ENCODE peak calls at places on chromosomes 13 and 19, in four cellular contexts. V, D, P and F are unnamed samples.
A peak's percentile ranks its signal among the peaks of the same experiment; 100 is the strongest.

GRCh38 chr13:91017031-91017668 is 330.3 kb upstream of the MIR17HG start:
- DNase-seq in P (no peak), V (peak; percentile 11), D (no peak), F (peak; percentile 51)

GRCh38 chr13:108609353-108609752 is 20.1 kb upstream of the MYO16 start:
- DNase-seq in D (peak; percentile 4), V (no peak), P (no peak), F (no peak)

GRCh38 chr19:543912-544608 is at the start of gene GZMM:
- DNase-seq in P (no peak), D (no peak), V (peak; percentile 57), F (peak; percentile 88)

GRCh38 chr19:6270076-6270745 is 9.6 kb downstream of the MLLT1 start:
- DNase-seq in D (no peak), P (no peak), V (no peak), F (no peak)

GRCh38 chr13:49560270-49561063 is 24.9 kb downstream of the RCBTB1 start:
- DNase-seq in D (no peak), P (no peak), V (no peak), F (peak; percentile 31)

GRCh38 chr19:7460562-7460966 is 28.3 kb downstream of the PEX11G start:
- DNase-seq in D (no peak), V (no peak), P (no peak), F (no peak)

GRCh38 chr19:48970923-48971395 is 5.8 kb downstream of the FTL start:
- DNase-seq in V (peak; percentile 85), P (peak; percentile 84), D (no peak), F (peak; percentile 93)

GRCh38 chr13:33140161-33140560 is 123.9 kb downstream of the KL start:
- DNase-seq in V (no peak), D (no peak), P (no peak), F (no peak)

GRCh38 chr19:22784051-22784450 is at the start of gene ZNF99:
- DNase-seq in P (no peak), D (no peak), V (no peak), F (no peak)

GRCh38 chr19:3932931-3933810 is at the start of gene NMRK2:
- DNase-seq in V (peak; percentile 41), D (no peak), P (no peak), F (peak; percentile 20)

GRCh38 chr19:15293751-15294505 is 38.4 kb downstream of the BRD4 start:
- DNase-seq in P (no peak), D (no peak), V (no peak), F (no peak)

GRCh38 chr13:96994030-96994848 is at the start of gene OXGR1:
- DNase-seq in P (no peak), D (no peak), V (no peak), F (no peak)

GRCh38 chr13:100673831-100674362 is 698 bp downstream of the TMTC4 start:
- DNase-seq in D (peak; percentile 31), V (no peak), P (peak; percentile 41), F (peak; percentile 54)

GRCh38 chr19:47381653-47382279 is 32.7 kb downstream of the DHX34 start:
- DNase-seq in P (peak; percentile 60), D (no peak), V (peak; percentile 44), F (peak; percentile 34)

GRCh38 chr19:18473003-18473705 is 35.2 kb upstream of the ISYNA1 start:
- DNase-seq in P (no peak), V (no peak), D (no peak), F (no peak)

GRCh38 chr13:32259116-32259515 is 56.0 kb downstream of the ZAR1L start:
- DNase-seq in D (no peak), P (no peak), V (no peak), F (no peak)

GRCh38 chr19:33273881-33274662 is 28.3 kb downstream of the CEBPA start:
- DNase-seq in V (no peak), P (peak; percentile 82), D (peak; percentile 29), F (peak; percentile 67)

GRCh38 chr13:99367663-99368448 is 60.7 kb upstream of the GPR183 start:
- DNase-seq in V (no peak), P (no peak), D (no peak), F (peak; percentile 40)

GRCh38 chr19:45901432-45901903 is 945 bp downstream of the MYPOP start:
- DNase-seq in P (peak; percentile 55), D (no peak), V (peak; percentile 77), F (peak; percentile 61)

GRCh38 chr19:632228-633067 is 889 bp downstream of the POLRMT start:
- DNase-seq in P (no peak), V (no peak), D (no peak), F (peak; percentile 75)

GRCh38 chr19:53123400-53123799 is 9.3 kb downstream of the ZNF415 start:
- DNase-seq in D (no peak), P (no peak), V (no peak), F (no peak)

GRCh38 chr13:107387525-107387924 is 819.6 kb upstream of the ARGLU1 start:
- DNase-seq in P (no peak), V (no peak), D (no peak), F (no peak)

GRCh38 chr13:71339736-71340135 is 527.3 kb downstream of the DACH1 start:
- DNase-seq in P (no peak), D (no peak), V (no peak), F (no peak)

GRCh38 chr13:81048026-81048461 is 707.1 kb upstream of the SPRY2 start:
- DNase-seq in D (no peak), P (no peak), V (no peak), F (no peak)

GRCh38 chr13:45209229-45209628 is 8.4 kb upstream of the KCTD4 start:
- DNase-seq in D (no peak), P (no peak), V (no peak), F (no peak)

GRCh38 chr13:100753391-100753790 is 78.8 kb upstream of the TMTC4 start:
- DNase-seq in P (no peak), D (no peak), V (no peak), F (no peak)

GRCh38 chr19:50728084-50728737 is 5.0 kb downstream of the CLEC11A start:
- DNase-seq in P (peak; percentile 66), D (no peak), V (peak; percentile 42), F (peak; percentile 96)

GRCh38 chr13:21638319-21639282 is 32.3 kb upstream of the FGF9 start:
- DNase-seq in V (peak; percentile 32), D (no peak), P (no peak), F (peak; percentile 39)

GRCh38 chr19:44912854-44913253 is 1.6 kb upstream of the APOC1 start:
- DNase-seq in D (no peak), P (peak; percentile 79), V (no peak), F (no peak)

GRCh38 chr13:108383676-108384075 is 114.2 kb downstream of the TNFSF13B start:
- DNase-seq in D (no peak), V (no peak), P (no peak), F (no peak)

GRCh38 chr13:79935121-79935520 is 405.8 kb downstream of the SPRY2 start:
- DNase-seq in V (no peak), D (peak; percentile 19), P (no peak), F (no peak)

GRCh38 chr13:66117573-66117972 is 1112.6 kb downstream of the PCDH9 start:
- DNase-seq in V (no peak), D (no peak), P (no peak), F (no peak)

GRCh38 chr13:48600374-48601364 is 53.1 kb upstream of the CYSLTR2 start:
- DNase-seq in V (no peak), D (no peak), P (no peak), F (no peak)

GRCh38 chr13:35781044-35781443 is 304.6 kb upstream of the MAB21L1 start:
- DNase-seq in V (no peak), D (no peak), P (no peak), F (no peak)

GRCh38 chr13:19888799-19889198 is 25.4 kb upstream of the ZMYM5 start:
- DNase-seq in D (no peak), V (no peak), P (no peak), F (no peak)

GRCh38 chr19:35104361-35104760 is 11.3 kb upstream of the FXYD3 start:
- DNase-seq in P (no peak), D (no peak), V (no peak), F (no peak)

GRCh38 chr19:35106291-35106583 is 9.4 kb upstream of the FXYD3 start:
- DNase-seq in V (no peak), D (no peak), P (no peak), F (no peak)

GRCh38 chr19:35105047-35105410 is 10.6 kb upstream of the FXYD3 start:
- DNase-seq in V (no peak), P (no peak), D (no peak), F (no peak)

GRCh38 chr19:35106898-35107540 is 8.6 kb upstream of the FXYD3 start:
- DNase-seq in D (no peak), V (no peak), P (no peak), F (no peak)

GRCh38 chr19:35105411-35106290 is 10.0 kb upstream of the FXYD3 start:
- DNase-seq in V (no peak), D (no peak), P (no peak), F (peak; percentile 19)
- TF ChIP-seq CTCF in V (no peak), D (no peak), P (no peak), F (no peak)

DNA sequence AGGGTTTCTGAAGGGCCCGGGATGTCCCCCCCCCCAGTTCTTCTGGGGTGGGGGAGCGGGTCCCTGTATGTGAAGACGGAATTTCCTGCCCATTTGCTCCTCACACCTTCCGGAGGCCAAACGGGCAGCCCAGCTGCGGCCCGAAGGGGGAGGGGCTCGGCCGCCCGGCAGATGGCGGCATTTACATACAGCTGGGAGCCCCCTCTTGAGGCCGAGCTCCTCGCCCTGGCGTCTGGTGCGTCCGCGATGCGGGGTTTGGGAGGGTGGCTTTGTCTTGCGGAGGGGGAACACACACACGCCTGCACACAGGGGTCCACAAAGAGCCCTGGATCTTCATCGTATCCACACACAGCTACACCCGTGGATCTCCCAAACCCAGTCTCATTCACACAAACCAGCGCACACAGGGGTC is 891 bp upstream of the DLL3 start:
- DNase-seq in P (no peak), V (peak; percentile 68), D (no peak), F (peak; percentile 41)
- TF ChIP-seq CTCF in P (no peak), V (peak; percentile 17), D (peak; percentile 43), F (peak; percentile 36)

GRCh38 chr19:55638864-55639359 is 1.9 kb upstream of the ZNF580 start:
- DNase-seq in V (peak; percentile 51), P (no peak), D (no peak), F (peak; percentile 83)

GRCh38 chr19:55642153-55643002 is 1.1 kb upstream of the ZNF581 start:
- DNase-seq in V (peak; percentile 80), D (no peak), P (no peak), F (peak; percentile 59)

GRCh38 chr19:55640577-55641375 is at the start of gene ZNF580:
- DNase-seq in V (peak; percentile 74), D (no peak), P (peak; percentile 72), F (peak; percentile 71)

GRCh38 chr19:55641376-55642152 is 762 bp downstream of the ZNF580 start:
- DNase-seq in V (peak; percentile 70), D (no peak), P (no peak), F (peak; percentile 62)

GRCh38 chr19:55640043-55640576 is 692 bp upstream of the ZNF580 start:
- DNase-seq in D (no peak), P (peak; percentile 77), V (peak; percentile 85), F (peak; percentile 81)
- TF ChIP-seq CTCF in D (peak; percentile 60), P (peak; percentile 37), V (peak; percentile 38), F (no peak)

DNA sequence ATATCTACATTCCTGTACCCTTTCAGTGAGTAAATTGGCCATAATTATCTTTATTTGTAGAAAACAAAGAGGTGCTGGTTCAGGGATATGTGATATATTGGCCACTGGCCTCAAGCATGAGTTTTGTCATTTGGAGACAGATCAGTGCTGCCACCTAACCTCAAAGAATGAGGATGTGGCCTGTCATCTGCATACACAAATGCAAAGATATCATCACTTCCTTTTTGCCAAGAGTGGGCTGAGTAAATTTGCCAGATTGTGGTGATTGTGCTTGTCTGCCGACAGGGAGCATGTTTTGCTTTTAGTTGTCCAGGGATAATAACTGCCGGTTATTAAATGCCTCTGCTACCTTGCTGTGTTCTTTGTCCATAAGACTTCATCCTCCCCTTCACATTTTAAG is 44.2 kb downstream of the WASF3 start:
- DNase-seq in D (no peak), V (no peak), P (no peak), F (peak; percentile 31)
- TF ChIP-seq CTCF in D (peak; percentile 5), V (no peak), P (no peak), F (no peak)

GRCh38 chr13:86464193-86464592 is 665.0 kb upstream of the SLITRK6 start:
- DNase-seq in D (no peak), P (no peak), V (no peak), F (no peak)
- TF ChIP-seq CTCF in D (no peak), P (no peak), V (no peak), F (no peak)